ENCODE peak calls at places on chromosomes 2 and 18, in five cellular contexts. A is Calu3, L is WERI-Rb-1, B is lower lobe of right lung, K is left ventricle myocardium inferior. P is an unnamed sample.

GRCh38 chr2:10009271-10009810 is 34.0 kb upstream of the KLF11 start:
- DNase-seq in L (peak), A (no peak), B (peak), K (no peak), P (peak)

GRCh38 chr2:165902929-165903328 is 50.6 kb downstream of the TTC21B start:
- DNase-seq in B (no peak), K (no peak), L (no peak), A (no peak), P (no peak)

GRCh38 chr2:98731709-98732349 is 897 bp upstream of the MGAT4A start:
- DNase-seq in L (no peak), K (no peak), B (no peak), A (no peak), P (no peak)

GRCh38 chr2:224956706-224957105 is 85.6 kb downstream of the DOCK10 start:
- DNase-seq in A (no peak), B (no peak), K (no peak), L (no peak), P (no peak)

GRCh38 chr2:162075689-162076132 is 1.7 kb upstream of the DPP4 start:
- DNase-seq in A (no peak), B (no peak), L (no peak), K (no peak), P (no peak)

GRCh38 chr2:54042908-54043620 is 72.3 kb upstream of the PSME4 start:
- DNase-seq in L (no peak), A (no peak), K (peak), B (no peak), P (no peak)

GRCh38 chr2:183536714-183537113 is 412.5 kb downstream of the NUP35 start:
- DNase-seq in B (no peak), K (no peak), A (no peak), L (no peak), P (no peak)

GRCh38 chr2:235170536-235171510 is 219.0 kb downstream of the SH3BP4 start:
- DNase-seq in L (peak), B (no peak), A (peak), K (no peak), P (no peak)

GRCh38 chr2:30266051-30266621 is 34.8 kb downstream of the LBH start:
- DNase-seq in K (no peak), A (no peak), L (no peak), B (no peak), P (no peak)

GRCh38 chr2:65548571-65549261 is 116.3 kb upstream of the SPRED2 start:
- DNase-seq in B (no peak), L (no peak), A (no peak), K (no peak), P (no peak)

GRCh38 chr2:197149546-197149945 is 161.0 kb downstream of the ANKRD44 start:
- DNase-seq in A (no peak), B (no peak), K (no peak), L (no peak), P (no peak)

GRCh38 chr18:22466608-22467390 is 49.1 kb upstream of the CTAGE1 start:
- DNase-seq in B (no peak), L (no peak), A (peak), K (peak), P (no peak)

GRCh38 chr18:79439201-79440023 is 43.7 kb downstream of the NFATC1 start:
- DNase-seq in L (no peak), K (no peak), B (no peak), A (no peak), P (no peak)

GRCh38 chr2:9974344-9974743 is 22.9 kb downstream of the GRHL1 start:
- DNase-seq in K (no peak), L (no peak), B (no peak), A (no peak), P (no peak)

GRCh38 chr2:129016972-129017371 is 698.3 kb upstream of the HS6ST1 start:
- DNase-seq in B (no peak), L (no peak), K (no peak), A (no peak), P (no peak)

GRCh38 chr2:203783496-203784203 is 77.2 kb downstream of the CD28 start:
- DNase-seq in B (no peak), L (no peak), K (no peak), A (no peak), P (no peak)

GRCh38 chr2:33304032-33304864 is 172.2 kb upstream of the RASGRP3 start:
- DNase-seq in L (no peak), B (no peak), A (no peak), K (no peak), P (no peak)

GRCh38 chr2:196108604-196109003 is 40.0 kb upstream of the DNAH7 start:
- DNase-seq in L (no peak), B (no peak), A (no peak), K (no peak), P (no peak)

GRCh38 chr2:179622122-179622521 is 239.3 kb downstream of the ZNF385B start:
- DNase-seq in B (no peak), L (no peak), K (no peak), A (no peak), P (no peak)

GRCh38 chr2:226795281-226796011 is 4.2 kb downstream of the IRS1 start:
- DNase-seq in B (peak), A (peak), L (no peak), K (no peak), P (no peak)

GRCh38 chr18:25326231-25327042 is 25.5 kb downstream of the ZNF521 start:
- DNase-seq in A (no peak), L (no peak), B (no peak), K (no peak), P (no peak)

GRCh38 chr2:204315236-204315662 is 230.0 kb upstream of the PARD3B start:
- DNase-seq in A (no peak), L (no peak), K (no peak), B (no peak), P (no peak)

GRCh38 chr2:1687254-1687653 is 57.1 kb downstream of the PXDN start:
- DNase-seq in B (no peak), A (no peak), L (no peak), K (no peak), P (no peak)

GRCh38 chr2:228017784-228018183 is 146.4 kb downstream of the DAW1 start:
- DNase-seq in A (no peak), L (no peak), B (no peak), K (no peak), P (no peak)

GRCh38 chr2:4675295-4675694 is 971.9 kb downstream of the DCDC2C start:
- DNase-seq in L (no peak), A (no peak), B (no peak), K (no peak), P (no peak)

GRCh38 chr2:4673025-4673489 is 969.7 kb downstream of the DCDC2C start:
- DNase-seq in L (no peak), K (no peak), B (no peak), A (no peak), P (no peak)

GRCh38 chr2:4674007-4674406 is 970.6 kb downstream of the DCDC2C start:
- DNase-seq in L (no peak), A (no peak), B (no peak), K (no peak), P (no peak)

GRCh38 chr2:4679391-4679790 is 976.0 kb downstream of the DCDC2C start:
- DNase-seq in A (no peak), K (no peak), B (no peak), L (no peak), P (no peak)

DNA sequence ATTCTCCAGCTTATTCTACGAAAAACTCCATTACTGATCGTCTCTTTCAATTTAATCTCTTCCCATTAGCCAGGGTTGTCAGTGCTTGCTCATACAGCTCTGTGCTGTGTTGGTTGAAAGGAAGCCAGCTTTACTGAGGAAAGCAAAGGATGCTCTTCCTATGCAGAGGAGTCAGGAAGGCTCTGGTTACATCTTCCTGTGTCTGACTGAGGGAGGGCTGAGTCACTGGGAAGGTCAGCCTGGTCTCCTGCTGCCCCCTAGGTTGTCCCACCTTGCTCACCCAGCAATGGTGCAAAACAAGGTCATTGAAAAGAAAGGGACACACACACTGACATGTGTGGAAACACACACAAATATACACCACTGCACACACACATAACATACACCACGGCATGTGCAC is 975.6 kb downstream of the DCDC2C start:
- DNase-seq in L (no peak), K (no peak), A (no peak), B (no peak), P (no peak)
- TF ChIP-seq CTCF in L (peak), K (no peak), A (no peak), B (no peak), P (no peak)

DNA sequence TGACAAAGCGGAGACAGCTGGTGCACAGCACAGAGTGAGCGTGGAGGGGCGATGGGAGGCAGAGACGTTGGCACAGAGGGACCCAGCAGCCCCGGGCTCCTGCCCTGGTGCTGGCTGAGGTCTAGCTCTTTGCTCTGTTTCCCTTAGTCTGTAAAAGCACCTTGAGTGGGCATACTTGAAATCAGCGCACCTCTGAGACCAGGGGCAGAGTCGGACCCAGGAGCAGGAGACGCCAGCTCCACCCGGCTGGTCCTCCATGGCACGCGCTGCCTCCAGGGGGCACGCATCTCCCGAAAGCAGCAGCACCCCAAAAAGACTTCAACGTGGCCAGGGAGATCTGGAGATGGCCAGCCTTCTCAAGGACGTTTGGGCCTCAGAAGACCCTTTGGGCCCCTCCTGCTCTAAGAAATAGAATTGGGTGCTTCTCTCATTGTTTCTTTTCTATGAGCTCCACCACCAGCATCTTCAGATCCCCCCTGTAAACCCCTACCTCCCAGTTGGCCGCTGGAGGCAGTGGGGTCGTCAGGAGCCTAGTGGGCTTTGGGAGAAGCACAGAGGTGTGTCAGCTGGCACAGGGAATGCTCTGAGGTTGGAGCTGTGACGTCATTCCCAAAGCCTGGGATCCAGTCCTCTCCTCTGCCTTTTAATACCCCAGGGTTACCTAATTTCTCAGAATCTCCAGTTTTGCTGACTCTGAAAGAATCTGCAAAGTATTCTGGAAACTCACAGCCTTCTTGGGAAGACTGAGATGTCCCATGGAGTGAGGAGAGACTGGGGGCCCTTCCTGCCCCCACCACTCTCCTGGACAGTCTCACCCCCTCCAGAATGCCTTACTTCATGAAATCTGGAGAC is 58.9 kb downstream of the CIB4 start:
- DNase-seq in B (no peak), K (no peak), A (no peak), L (peak), P (no peak)
- TF ChIP-seq CTCF in B (no peak), K (no peak), A (no peak), L (no peak), P (no peak)

GRCh38 chr2:213220967-213221603 is 63.2 kb upstream of the SPAG16 start:
- DNase-seq in A (no peak), K (no peak), L (no peak), B (no peak), P (no peak)
- TF ChIP-seq CTCF in A (no peak), K (no peak), L (no peak), B (no peak), P (no peak)

GRCh38 chr2:222283634-222284033 is 15.2 kb downstream of the PAX3 start:
- DNase-seq in K (no peak), B (no peak), L (peak), A (no peak), P (no peak)
- TF ChIP-seq CTCF in K (no peak), B (no peak), L (peak), A (no peak), P (no peak)